ENCODE peak calls at places on chromosome 13, in five cellular contexts. K, I, F, Z and E are unnamed samples. For H3K9me3 and H3K4me1, the result is how much of the 10 kb centered on the place peaks cover.

GRCh38 chr13:98343461-98343860 is 166.4 kb upstream of the RNF113B start:
- DNase-seq in F (no peak), Z (no peak), K (no peak), I (no peak), E (no peak)

GRCh38 chr13:40798380-40798779 is 9.0 kb downstream of the SLC25A15 start:
- DNase-seq in I (no peak), F (no peak), Z (no peak), K (no peak), E (peak)

GRCh38 chr13:66532146-66532545 is 698.0 kb downstream of the PCDH9 start:
- DNase-seq in I (no peak), Z (no peak), K (peak), F (no peak), E (no peak)

GRCh38 chr13:50990050-50990449 is 80.5 kb downstream of the RNASEH2B start:
- DNase-seq in F (no peak), I (no peak), Z (no peak), K (no peak), E (no peak)

GRCh38 chr13:34672631-34673030 is 269.4 kb upstream of the NBEA start:
- DNase-seq in I (no peak), K (peak), Z (no peak), F (no peak), E (no peak)

GRCh38 chr13:34863360-34864135 is 78.5 kb upstream of the NBEA start:
- DNase-seq in I (no peak), K (peak), Z (no peak), F (no peak), E (no peak)

GRCh38 chr13:70960841-70961443 is 852.7 kb upstream of the KLHL1 start:
- DNase-seq in I (no peak), K (peak), F (peak), Z (no peak), E (no peak)

GRCh38 chr13:74136089-74136658 is 2.0 kb upstream of the KLF12 start:
- DNase-seq in F (peak), I (peak), K (peak), Z (peak), E (peak)

GRCh38 chr13:26200811-26201210 is 21.3 kb downstream of the RNF6 start:
- DNase-seq in I (no peak), K (no peak), Z (no peak), F (no peak), E (no peak)

GRCh38 chr13:110925023-110925608 is 10.2 kb upstream of the ANKRD10 start:
- DNase-seq in K (no peak), F (peak), I (no peak), Z (no peak), E (no peak)

GRCh38 chr13:45521292-45521691 is 56.6 kb downstream of the COG3 start:
- DNase-seq in F (no peak), I (no peak), Z (no peak), K (peak), E (no peak)

GRCh38 chr13:66849706-66850105 is 380.4 kb downstream of the PCDH9 start:
- DNase-seq in K (no peak), Z (no peak), F (no peak), I (no peak), E (no peak)

GRCh38 chr13:65378943-65379519 is 1851.1 kb downstream of the PCDH9 start:
- DNase-seq in I (no peak), F (peak), K (peak), Z (no peak), E (no peak)

GRCh38 chr13:43698743-43699142 is 88.0 kb downstream of the ENOX1 start:
- DNase-seq in I (no peak), K (peak), F (no peak), Z (no peak), E (no peak)

GRCh38 chr13:73303858-73304257 is 245.1 kb downstream of the KLF5 start:
- DNase-seq in I (no peak), F (no peak), Z (no peak), K (peak), E (no peak)

GRCh38 chr13:26007774-26008173 is 44.0 kb downstream of the SHISA2 start:
- DNase-seq in Z (no peak), F (no peak), I (no peak), K (no peak), E (no peak)

GRCh38 chr13:47417485-47417884 is 520.6 kb upstream of the HTR2A start:
- DNase-seq in K (no peak), I (no peak), Z (no peak), F (no peak), E (no peak)

GRCh38 chr13:50511877-50512332 is 331.6 kb downstream of the DLEU7 start:
- DNase-seq in F (peak), Z (no peak), K (no peak), I (no peak), E (no peak)

GRCh38 chr13:42612021-42612765 is 38.2 kb downstream of the TNFSF11 start:
- DNase-seq in K (no peak), Z (no peak), I (no peak), F (peak), E (no peak)

GRCh38 chr13:46551410-46552301 is 1.3 kb upstream of the LRCH1 start:
- DNase-seq in F (peak), Z (peak), I (peak), K (peak), E (peak)

GRCh38 chr13:28329395-28330158 is 165.4 kb downstream of the FLT1 start:
- DNase-seq in Z (no peak), F (no peak), K (peak), I (no peak), E (no peak)

GRCh38 chr13:66618702-66619101 is 611.4 kb downstream of the PCDH9 start:
- DNase-seq in F (peak), I (no peak), K (peak), Z (no peak), E (no peak)

GRCh38 chr13:46961719-46962118 is 64.9 kb upstream of the HTR2A start:
- DNase-seq in K (peak), I (no peak), F (no peak), Z (no peak), E (no peak)

GRCh38 chr13:42532561-42533335 is 41.2 kb upstream of the TNFSF11 start:
- DNase-seq in Z (no peak), I (no peak), K (no peak), F (peak), E (no peak)

DNA sequence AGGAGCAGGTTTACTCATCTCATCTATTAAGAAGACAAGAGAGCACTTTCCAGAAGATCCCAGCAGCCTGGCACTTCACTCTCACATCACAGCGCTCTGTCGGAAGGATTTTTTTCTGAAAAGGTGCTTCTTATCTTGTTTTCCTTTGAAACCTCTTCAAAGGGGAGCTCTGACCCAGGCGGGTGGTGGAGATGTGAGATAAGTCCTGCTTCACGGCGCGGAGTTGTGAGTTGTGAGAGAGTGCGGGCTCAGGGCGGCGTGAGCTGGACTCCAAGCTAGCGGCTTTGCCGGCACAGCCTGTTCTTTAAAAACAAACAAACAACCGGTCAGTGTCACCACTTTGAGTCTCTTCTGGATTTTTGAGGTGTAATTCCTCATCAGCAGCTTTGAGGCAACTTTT is 169.0 kb upstream of the ARGLU1 start:
- DNase-seq in Z (no peak), K (no peak), F (no peak), I (no peak), E (no peak)
- H3K9me3 ChIP-seq in Z (under half), K (under half), F (under half), I (under half), E (under half)

GRCh38 chr13:102598061-102598460 is 1.3 kb downstream of the TPP2 start:
- DNase-seq in Z (no peak), F (no peak), K (peak), I (no peak), E (no peak)
- H3K4me1 ChIP-seq in Z (half or more), F (under half), K (under half), I (half or more), E (half or more)

DNA sequence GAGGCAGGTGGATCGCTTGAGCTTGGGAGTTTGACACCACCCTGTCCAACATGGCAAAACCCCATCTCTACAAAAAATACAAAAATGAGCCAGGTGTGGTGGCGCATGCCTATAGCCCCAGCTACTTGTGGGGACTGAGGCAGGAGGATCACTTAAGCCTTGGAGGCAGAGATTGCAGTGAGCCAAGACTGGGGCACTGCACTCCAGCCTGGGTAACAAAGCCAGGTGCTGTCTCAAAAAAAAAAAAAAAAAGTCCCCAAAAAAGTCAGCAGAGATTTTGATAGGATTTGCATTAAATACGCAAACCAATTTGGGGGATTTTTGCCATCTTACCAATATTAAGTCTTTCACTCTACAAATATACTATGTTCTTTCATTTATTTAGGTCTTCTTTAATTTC is 21.7 kb upstream of the RPL21 start:
- DNase-seq in I (no peak), F (no peak), K (no peak), Z (no peak), E (no peak)
- H3K4me3 ChIP-seq in I (no peak), F (no peak), K (no peak), Z (no peak), E (no peak)

GRCh38 chr13:20773194-20774080 is at the start of gene EEF1AKMT1:
- DNase-seq in Z (peak), K (peak), F (peak), I (peak), E (peak)

GRCh38 chr13:20776751-20777150 is 3.0 kb upstream of the EEF1AKMT1 start:
- DNase-seq in Z (no peak), K (no peak), I (no peak), F (no peak), E (no peak)

GRCh38 chr13:20772401-20773131 is 1.2 kb downstream of the EEF1AKMT1 start:
- DNase-seq in K (peak), F (no peak), Z (no peak), I (no peak), E (no peak)

GRCh38 chr13:20774746-20775145 is 985 bp upstream of the EEF1AKMT1 start:
- DNase-seq in Z (no peak), K (no peak), F (no peak), I (no peak), E (no peak)

DNA sequence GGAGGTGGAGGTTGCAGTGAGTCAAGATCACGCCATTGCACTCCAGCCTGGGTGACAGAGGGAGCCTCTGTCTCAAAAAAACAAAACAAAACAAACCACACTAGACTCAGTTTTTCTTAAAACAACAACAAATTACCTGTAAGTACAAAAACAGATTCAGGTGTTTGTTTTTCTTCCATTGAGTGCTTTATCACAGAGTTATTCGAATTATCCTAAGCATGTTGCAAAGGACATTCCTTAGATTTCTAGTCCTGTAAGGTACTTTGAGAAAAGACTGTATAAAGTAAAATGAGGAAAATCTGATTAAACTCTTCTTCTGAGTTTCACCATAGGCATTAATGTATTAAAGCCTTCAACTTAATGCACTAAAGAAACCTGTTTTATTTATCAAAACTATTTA is 2.2 kb upstream of the EEF1AKMT1 start:
- DNase-seq in F (no peak), I (no peak), Z (no peak), K (no peak), E (no peak)
- H3K9me3 ChIP-seq in F (under half), I (under half), Z (under half), K (under half), E (under half)

GRCh38 chr13:99721606-99722384 is 220.5 kb downstream of the TM9SF2 start:
- DNase-seq in Z (no peak), I (no peak), F (no peak), K (no peak), E (no peak)
- H3K4me1 ChIP-seq in Z (under half), I (under half), F (under half), K (under half), E (under half)

GRCh38 chr13:94702181-94703041 is 9.9 kb downstream of the SOX21 start:
- DNase-seq in I (no peak), Z (no peak), K (no peak), F (no peak), E (no peak)

GRCh38 chr13:94703271-94703670 is 9.1 kb downstream of the SOX21 start:
- DNase-seq in F (no peak), I (no peak), Z (no peak), K (no peak), E (no peak)

GRCh38 chr13:94700051-94700535 is 12.3 kb downstream of the SOX21 start:
- DNase-seq in Z (no peak), K (no peak), F (no peak), I (no peak), E (no peak)

GRCh38 chr13:94700536-94700935 is 11.8 kb downstream of the SOX21 start:
- DNase-seq in K (no peak), F (no peak), I (no peak), Z (no peak), E (no peak)

GRCh38 chr13:94701313-94702180 is 10.8 kb downstream of the SOX21 start:
- DNase-seq in I (no peak), F (no peak), Z (no peak), K (no peak), E (no peak)
- H3K4me3 ChIP-seq in I (no peak), F (no peak), Z (no peak), K (no peak), E (no peak)